ENCODE peak calls at places on chromosomes 6 and 20, in eight cellular contexts. One of them, this sample, is unnamed.

GRCh38 chr20:22563062-22563965 is 21.1 kb downstream of the FOXA2 start:
- DNase-seq in IMR-90: no peak
- DNase-seq in right lobe of liver: no peak
- DNase-seq in HCT116: no peak
- DNase-seq in tibial nerve: no peak
- DNase-seq in sigmoid colon: no peak
- DNase-seq in H1: no peak
- DNase-seq in Peyer's patch: no peak
- DNase-seq in this sample: no peak

GRCh38 chr6:134920422-134920821 is 29.5 kb downstream of the ALDH8A1 start:
- DNase-seq in H1: no peak
- DNase-seq in right lobe of liver: no peak
- DNase-seq in Peyer's patch: no peak
- DNase-seq in tibial nerve: no peak
- DNase-seq in sigmoid colon: no peak
- DNase-seq in IMR-90: no peak
- DNase-seq in HCT116: no peak
- DNase-seq in this sample: no peak

GRCh38 chr6:116881236-116881635 is 4.2 kb downstream of the RFX6 start:
- DNase-seq in sigmoid colon: no peak
- DNase-seq in Peyer's patch: no peak
- DNase-seq in IMR-90: no peak
- DNase-seq in tibial nerve: no peak
- DNase-seq in HCT116: peak
- DNase-seq in H1: no peak
- DNase-seq in right lobe of liver: no peak
- DNase-seq in this sample: no peak

GRCh38 chr6:127102299-127102698 is 16.2 kb upstream of the RSPO3 start:
- DNase-seq in right lobe of liver: no peak
- DNase-seq in IMR-90: peak
- DNase-seq in tibial nerve: no peak
- DNase-seq in sigmoid colon: no peak
- DNase-seq in HCT116: no peak
- DNase-seq in Peyer's patch: no peak
- DNase-seq in H1: no peak
- DNase-seq in this sample: no peak

GRCh38 chr6:157329829-157330228 is 6.5 kb upstream of the TMEM242 start:
- DNase-seq in sigmoid colon: no peak
- DNase-seq in IMR-90: peak
- DNase-seq in tibial nerve: no peak
- DNase-seq in H1: no peak
- DNase-seq in Peyer's patch: no peak
- DNase-seq in HCT116: no peak
- DNase-seq in right lobe of liver: no peak
- DNase-seq in this sample: no peak

GRCh38 chr6:136784910-136785746 is 7.1 kb downstream of the MAP3K5 start:
- DNase-seq in IMR-90: no peak
- DNase-seq in H1: no peak
- DNase-seq in right lobe of liver: peak
- DNase-seq in HCT116: no peak
- DNase-seq in Peyer's patch: peak
- DNase-seq in sigmoid colon: peak
- DNase-seq in tibial nerve: peak
- DNase-seq in this sample: peak

GRCh38 chr6:116016846-116017545 is 43.7 kb downstream of the FRK start:
- DNase-seq in HCT116: no peak
- DNase-seq in sigmoid colon: no peak
- DNase-seq in IMR-90: peak
- DNase-seq in tibial nerve: no peak
- DNase-seq in H1: no peak
- DNase-seq in Peyer's patch: no peak
- DNase-seq in right lobe of liver: no peak
- DNase-seq in this sample: no peak

GRCh38 chr6:55777461-55777860 is 97.9 kb downstream of the BMP5 start:
- DNase-seq in HCT116: no peak
- DNase-seq in H1: no peak
- DNase-seq in Peyer's patch: no peak
- DNase-seq in sigmoid colon: no peak
- DNase-seq in IMR-90: peak
- DNase-seq in right lobe of liver: no peak
- DNase-seq in tibial nerve: no peak
- DNase-seq in this sample: no peak

GRCh38 chr6:129842137-129842536 is 19.0 kb downstream of the TMEM244 start:
- DNase-seq in right lobe of liver: no peak
- DNase-seq in IMR-90: no peak
- DNase-seq in Peyer's patch: no peak
- DNase-seq in H1: no peak
- DNase-seq in HCT116: no peak
- DNase-seq in tibial nerve: no peak
- DNase-seq in sigmoid colon: no peak
- DNase-seq in this sample: no peak

GRCh38 chr6:105748737-105749161 is 337.4 kb upstream of the PRDM1 start:
- DNase-seq in Peyer's patch: no peak
- DNase-seq in sigmoid colon: no peak
- DNase-seq in H1: no peak
- DNase-seq in tibial nerve: no peak
- DNase-seq in right lobe of liver: no peak
- DNase-seq in HCT116: no peak
- DNase-seq in IMR-90: peak
- DNase-seq in this sample: no peak

GRCh38 chr20:54284928-54285704 is 77.2 kb downstream of the PFDN4 start:
- DNase-seq in right lobe of liver: no peak
- DNase-seq in Peyer's patch: no peak
- DNase-seq in H1: no peak
- DNase-seq in sigmoid colon: no peak
- DNase-seq in tibial nerve: no peak
- DNase-seq in HCT116: peak
- DNase-seq in IMR-90: peak
- DNase-seq in this sample: no peak

GRCh38 chr6:162509821-162510220 is 217.7 kb downstream of the PRKN start:
- DNase-seq in right lobe of liver: no peak
- DNase-seq in IMR-90: no peak
- DNase-seq in HCT116: no peak
- DNase-seq in Peyer's patch: no peak
- DNase-seq in tibial nerve: no peak
- DNase-seq in H1: no peak
- DNase-seq in sigmoid colon: no peak
- DNase-seq in this sample: no peak

GRCh38 chr6:62474793-62475192 is 188.8 kb upstream of the KHDRBS2 start:
- DNase-seq in HCT116: no peak
- DNase-seq in IMR-90: no peak
- DNase-seq in H1: no peak
- DNase-seq in tibial nerve: no peak
- DNase-seq in Peyer's patch: no peak
- DNase-seq in sigmoid colon: no peak
- DNase-seq in right lobe of liver: no peak
- DNase-seq in this sample: no peak

GRCh38 chr20:14583413-14583812 is 246.0 kb upstream of the FLRT3 start:
- DNase-seq in Peyer's patch: no peak
- DNase-seq in sigmoid colon: no peak
- DNase-seq in HCT116: peak
- DNase-seq in H1: no peak
- DNase-seq in right lobe of liver: no peak
- DNase-seq in IMR-90: peak
- DNase-seq in tibial nerve: no peak
- DNase-seq in this sample: no peak

GRCh38 chr6:110524305-110524704 is 47.9 kb upstream of the SLC22A16 start:
- DNase-seq in Peyer's patch: no peak
- DNase-seq in IMR-90: no peak
- DNase-seq in sigmoid colon: no peak
- DNase-seq in tibial nerve: no peak
- DNase-seq in right lobe of liver: no peak
- DNase-seq in HCT116: no peak
- DNase-seq in H1: no peak
- DNase-seq in this sample: no peak

GRCh38 chr6:7241709-7242645 is 71.0 kb downstream of the SSR1 start:
- DNase-seq in H1: no peak
- DNase-seq in right lobe of liver: no peak
- DNase-seq in Peyer's patch: peak
- DNase-seq in HCT116: no peak
- DNase-seq in tibial nerve: no peak
- DNase-seq in IMR-90: peak
- DNase-seq in sigmoid colon: no peak
- DNase-seq in this sample: peak

GRCh38 chr6:38320817-38321216 is 318.9 kb downstream of the BTBD9 start:
- DNase-seq in IMR-90: no peak
- DNase-seq in HCT116: no peak
- DNase-seq in Peyer's patch: no peak
- DNase-seq in H1: no peak
- DNase-seq in tibial nerve: no peak
- DNase-seq in sigmoid colon: no peak
- DNase-seq in right lobe of liver: no peak
- DNase-seq in this sample: no peak

GRCh38 chr20:19885576-19885956 is 127.5 kb downstream of the RIN2 start:
- DNase-seq in IMR-90: no peak
- DNase-seq in tibial nerve: no peak
- DNase-seq in Peyer's patch: no peak
- DNase-seq in right lobe of liver: no peak
- DNase-seq in sigmoid colon: no peak
- DNase-seq in HCT116: no peak
- DNase-seq in H1: no peak
- DNase-seq in this sample: no peak

GRCh38 chr6:37822851-37823682 is 3.5 kb downstream of the ZFAND3 start:
- DNase-seq in tibial nerve: no peak
- DNase-seq in IMR-90: no peak
- DNase-seq in Peyer's patch: peak
- DNase-seq in H1: no peak
- DNase-seq in HCT116: no peak
- DNase-seq in right lobe of liver: no peak
- DNase-seq in sigmoid colon: no peak
- DNase-seq in this sample: peak

GRCh38 chr6:158185729-158186456 is 17.7 kb downstream of the GTF2H5 start:
- DNase-seq in Peyer's patch: no peak
- DNase-seq in right lobe of liver: no peak
- DNase-seq in sigmoid colon: no peak
- DNase-seq in H1: no peak
- DNase-seq in IMR-90: peak
- DNase-seq in tibial nerve: no peak
- DNase-seq in HCT116: no peak
- DNase-seq in this sample: no peak

GRCh38 chr20:38446441-38447209 is 11.5 kb upstream of the SNHG17 start:
- DNase-seq in Peyer's patch: peak
- DNase-seq in H1: peak
- DNase-seq in IMR-90: peak
- DNase-seq in HCT116: peak
- DNase-seq in sigmoid colon: peak
- DNase-seq in tibial nerve: peak
- DNase-seq in right lobe of liver: peak
- DNase-seq in this sample: peak
- TF ChIP-seq POLR2A in Peyer's patch: peak
- TF ChIP-seq POLR2A in H1: peak
- TF ChIP-seq POLR2A in IMR-90: peak
- TF ChIP-seq POLR2A in HCT116: peak
- TF ChIP-seq POLR2A in sigmoid colon: peak
- TF ChIP-seq POLR2A in tibial nerve: peak
- TF ChIP-seq POLR2A in right lobe of liver: peak
- TF ChIP-seq POLR2A in this sample: no peak

GRCh38 chr20:31606928-31607639 is 2.0 kb downstream of the ID1 start:
- DNase-seq in IMR-90: peak
- DNase-seq in HCT116: peak
- DNase-seq in tibial nerve: no peak
- DNase-seq in Peyer's patch: peak
- DNase-seq in sigmoid colon: no peak
- DNase-seq in H1: no peak
- DNase-seq in right lobe of liver: peak
- DNase-seq in this sample: peak
- TF ChIP-seq POLR2A in IMR-90: peak
- TF ChIP-seq POLR2A in HCT116: peak
- TF ChIP-seq POLR2A in tibial nerve: no peak
- TF ChIP-seq POLR2A in Peyer's patch: peak
- TF ChIP-seq POLR2A in sigmoid colon: no peak
- TF ChIP-seq POLR2A in H1: peak
- TF ChIP-seq POLR2A in right lobe of liver: peak
- TF ChIP-seq POLR2A in this sample: no peak

DNA sequence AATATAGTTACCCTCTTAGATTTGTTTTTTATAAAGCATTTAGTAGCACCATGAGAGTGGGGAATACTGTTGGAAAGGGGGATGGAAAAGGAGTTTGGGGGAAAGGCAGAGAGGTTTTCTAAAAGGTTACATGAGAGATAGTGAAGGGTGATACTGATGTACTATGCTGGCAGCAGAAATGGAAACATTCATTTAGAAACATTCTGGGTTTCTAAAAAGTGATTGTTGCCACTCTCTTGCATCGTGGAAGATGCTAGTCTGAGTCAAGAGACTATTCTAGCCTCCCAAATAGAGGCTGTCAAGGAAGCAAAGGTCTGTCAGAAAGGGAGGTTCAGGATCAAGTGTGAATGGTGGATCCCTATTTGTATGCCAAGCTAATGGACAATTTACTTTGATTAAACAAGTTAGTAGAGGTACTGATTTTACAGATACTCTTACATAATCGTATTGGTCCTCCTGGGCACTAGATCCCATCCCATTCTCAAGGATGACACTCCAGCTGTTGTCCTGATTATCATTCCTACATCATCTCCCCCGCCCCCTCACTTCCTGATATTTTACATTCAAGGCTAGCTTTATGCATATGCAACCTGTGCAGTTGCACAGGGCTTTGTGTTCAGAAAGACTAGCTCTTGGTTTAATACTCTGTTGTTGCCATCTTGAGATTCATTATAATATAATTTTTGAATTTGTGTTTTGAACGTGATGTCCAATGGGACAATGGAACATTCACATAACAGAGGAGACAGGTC is 15.4 kb upstream of the ABT1 start:
- DNase-seq in H1: no peak
- DNase-seq in right lobe of liver: no peak
- DNase-seq in Peyer's patch: no peak
- DNase-seq in sigmoid colon: no peak
- DNase-seq in IMR-90: no peak
- DNase-seq in tibial nerve: no peak
- DNase-seq in HCT116: no peak
- DNase-seq in this sample: no peak
- TF ChIP-seq POLR2A in H1: no peak
- TF ChIP-seq POLR2A in right lobe of liver: no peak
- TF ChIP-seq POLR2A in Peyer's patch: no peak
- TF ChIP-seq POLR2A in sigmoid colon: no peak
- TF ChIP-seq POLR2A in IMR-90: no peak
- TF ChIP-seq POLR2A in tibial nerve: no peak
- TF ChIP-seq POLR2A in HCT116: no peak
- TF ChIP-seq POLR2A in this sample: no peak

DNA sequence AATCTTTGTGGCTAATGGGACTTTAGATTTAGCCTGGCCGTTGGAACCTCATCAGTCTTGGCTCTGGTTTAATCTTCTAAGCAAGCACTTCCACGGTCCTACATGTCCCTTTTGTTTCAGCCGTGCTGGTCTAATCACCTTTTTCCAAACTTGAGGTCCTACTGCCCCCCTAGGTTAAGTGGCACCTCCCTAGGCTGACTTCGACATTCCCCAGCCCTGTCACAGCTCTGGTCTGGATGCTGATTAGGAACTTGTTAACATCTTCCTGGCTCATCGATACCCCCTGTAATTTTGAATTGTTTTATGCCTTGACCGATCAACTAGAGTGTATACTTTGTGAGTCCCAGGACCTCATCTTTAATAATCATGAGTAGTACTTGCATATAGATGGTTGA is 56.6 kb downstream of the OTOR start:
- DNase-seq in Peyer's patch: no peak
- DNase-seq in HCT116: no peak
- DNase-seq in IMR-90: no peak
- DNase-seq in H1: no peak
- DNase-seq in right lobe of liver: no peak
- DNase-seq in sigmoid colon: no peak
- DNase-seq in tibial nerve: no peak
- DNase-seq in this sample: no peak
- TF ChIP-seq POLR2A in Peyer's patch: no peak
- TF ChIP-seq POLR2A in HCT116: no peak
- TF ChIP-seq POLR2A in IMR-90: no peak
- TF ChIP-seq POLR2A in H1: no peak
- TF ChIP-seq POLR2A in right lobe of liver: no peak
- TF ChIP-seq POLR2A in sigmoid colon: no peak
- TF ChIP-seq POLR2A in tibial nerve: no peak
- TF ChIP-seq POLR2A in this sample: no peak

GRCh38 chr20:35610833-35611427 is 4.7 kb upstream of the SPAG4 start:
- DNase-seq in H1: no peak
- DNase-seq in HCT116: no peak
- DNase-seq in IMR-90: no peak
- DNase-seq in tibial nerve: no peak
- DNase-seq in Peyer's patch: no peak
- DNase-seq in sigmoid colon: no peak
- DNase-seq in right lobe of liver: no peak
- DNase-seq in this sample: peak
- TF ChIP-seq POLR2A in H1: no peak
- TF ChIP-seq POLR2A in HCT116: no peak
- TF ChIP-seq POLR2A in IMR-90: no peak
- TF ChIP-seq POLR2A in tibial nerve: no peak
- TF ChIP-seq POLR2A in Peyer's patch: no peak
- TF ChIP-seq POLR2A in sigmoid colon: no peak
- TF ChIP-seq POLR2A in right lobe of liver: no peak
- TF ChIP-seq POLR2A in this sample: no peak